ENCODE peak calls at places on chromosomes 11 and 22, in nine cellular contexts. R, A, D, M, P, O, Z, L and H are unnamed samples.

GRCh38 chr11:68710445-68710844 is 26.1 kb downstream of the GAL start:
- DNase-seq in R (no peak), A (no peak), D (no peak), M (no peak), P (no peak), O (no peak), Z (no peak), L (no peak), H (no peak)

GRCh38 chr22:28917747-28918543 is 34.6 kb downstream of the ZNRF3 start:
- DNase-seq in R (no peak), A (peak), D (no peak), M (no peak), P (no peak), O (no peak), Z (peak), L (peak), H (peak)

GRCh38 chr22:39907035-39907434 is 6.2 kb downstream of the GRAP2 start:
- DNase-seq in R (no peak), A (no peak), D (no peak), M (no peak), P (no peak), O (no peak), Z (no peak), L (no peak), H (no peak)

GRCh38 chr11:1384206-1384965 is 5.3 kb upstream of the BRSK2 start:
- DNase-seq in R (peak), A (no peak), D (no peak), M (no peak), P (no peak), O (no peak), Z (no peak), L (no peak), H (no peak)

GRCh38 chr22:39221999-39222686 is 22.6 kb downstream of the PDGFB start:
- DNase-seq in R (no peak), A (no peak), D (no peak), M (no peak), P (no peak), O (no peak), Z (no peak), L (no peak), H (no peak)

GRCh38 chr11:118436639-118437045 is 350 bp downstream of the KMT2A start:
- DNase-seq in R (peak), A (no peak), D (no peak), M (peak), P (peak), O (no peak), Z (no peak), L (no peak), H (no peak)

GRCh38 chr11:116217441-116217840 is 555.3 kb downstream of the BUD13 start:
- DNase-seq in R (no peak), A (no peak), D (no peak), M (no peak), P (no peak), O (no peak), Z (no peak), L (no peak), H (no peak)

GRCh38 chr11:113105584-113105983 is 144.4 kb downstream of the NCAM1 start:
- DNase-seq in R (no peak), A (no peak), D (no peak), M (no peak), P (no peak), O (no peak), Z (no peak), L (no peak), H (no peak)

GRCh38 chr11:3907590-3907989 is 52.1 kb downstream of the STIM1 start:
- DNase-seq in R (no peak), A (no peak), D (no peak), M (no peak), P (no peak), O (no peak), Z (no peak), L (no peak), H (no peak)

GRCh38 chr11:6615882-6616585 is 3.2 kb downstream of the TPP1 start:
- DNase-seq in R (no peak), A (no peak), D (no peak), M (no peak), P (no peak), O (no peak), Z (no peak), L (no peak), H (no peak)

GRCh38 chr11:130181295-130182272 is 22.0 kb downstream of the ST14 start:
- DNase-seq in R (peak), A (peak), D (no peak), M (no peak), P (peak), O (peak), Z (peak), L (no peak), H (no peak)